ENCODE peak calls at places on chromosome 4, in eight cellular contexts. P, W, E, H, D, C, K and N are unnamed samples.

GRCh38 chr4:48862661-48863060 is 31.8 kb downstream of the OCIAD1 start:
- ATAC-seq in P (no peak), W (no peak), E (no peak), H (no peak), D (no peak), C (no peak), K (no peak), N (no peak)

GRCh38 chr4:56289934-56290333 is 97.4 kb downstream of the AASDH start:
- ATAC-seq in P (no peak), W (peak), E (no peak), H (no peak), D (no peak), C (no peak), K (no peak), N (no peak)

GRCh38 chr4:23856630-23857029 is 33.2 kb downstream of the PPARGC1A start:
- ATAC-seq in P (no peak), W (no peak), E (no peak), H (no peak), D (peak), C (peak), K (peak), N (no peak)

GRCh38 chr4:16024009-16024408 is 59.8 kb downstream of the PROM1 start:
- ATAC-seq in P (no peak), W (no peak), E (no peak), H (no peak), D (no peak), C (no peak), K (no peak), N (no peak)

GRCh38 chr4:78939667-78940008 is 400 bp upstream of the PAQR3 start:
- ATAC-seq in P (no peak), W (peak), E (no peak), H (no peak), D (no peak), C (no peak), K (peak), N (peak)

GRCh38 chr4:146274774-146275173 is 60.4 kb downstream of the REELD1 start:
- ATAC-seq in P (no peak), W (no peak), E (no peak), H (no peak), D (no peak), C (no peak), K (no peak), N (no peak)

GRCh38 chr4:174380699-174381098 is 97.0 kb downstream of the CEP44 start:
- ATAC-seq in P (no peak), W (no peak), E (no peak), H (no peak), D (no peak), C (no peak), K (no peak), N (no peak)

GRCh38 chr4:15117270-15117946 is 115.1 kb downstream of the CPEB2 start:
- ATAC-seq in P (no peak), W (no peak), E (no peak), H (no peak), D (no peak), C (no peak), K (no peak), N (no peak)

GRCh38 chr4:138140879-138141278 is 101.3 kb downstream of the SLC7A11 start:
- ATAC-seq in P (no peak), W (no peak), E (no peak), H (no peak), D (no peak), C (no peak), K (no peak), N (no peak)

GRCh38 chr4:183936047-183936446 is 30.9 kb downstream of the STOX2 start:
- ATAC-seq in P (no peak), W (no peak), E (no peak), H (no peak), D (no peak), C (no peak), K (no peak), N (no peak)

GRCh38 chr4:169058312-169058711 is 48.3 kb upstream of the CBR4 start:
- ATAC-seq in P (no peak), W (no peak), E (no peak), H (no peak), D (no peak), C (no peak), K (no peak), N (no peak)

GRCh38 chr4:57055873-57056272 is 54.3 kb downstream of the IGFBP7 start:
- ATAC-seq in P (no peak), W (no peak), E (no peak), H (no peak), D (peak), C (peak), K (no peak), N (no peak)

GRCh38 chr4:14023036-14023435 is 395.5 kb upstream of the BOD1L1 start:
- ATAC-seq in P (no peak), W (no peak), E (no peak), H (no peak), D (no peak), C (no peak), K (no peak), N (no peak)

GRCh38 chr4:80803337-80803736 is 227.2 kb upstream of the BMP3 start:
- ATAC-seq in P (no peak), W (no peak), E (no peak), H (no peak), D (no peak), C (no peak), K (no peak), N (no peak)

GRCh38 chr4:81493895-81494490 is 22.3 kb upstream of the RASGEF1B start:
- ATAC-seq in P (no peak), W (no peak), E (peak), H (no peak), D (peak), C (no peak), K (no peak), N (no peak)

GRCh38 chr4:171629182-171629581 is 184.0 kb upstream of the GALNTL6 start:
- ATAC-seq in P (no peak), W (no peak), E (no peak), H (no peak), D (no peak), C (no peak), K (no peak), N (no peak)

GRCh38 chr4:101126044-101126443 is 221.3 kb downstream of the PPP3CA start:
- ATAC-seq in P (no peak), W (peak), E (no peak), H (no peak), D (no peak), C (no peak), K (no peak), N (no peak)

GRCh38 chr4:8525383-8526120 is 54.6 kb upstream of the GPR78 start:
- ATAC-seq in P (peak), W (peak), E (no peak), H (no peak), D (no peak), C (peak), K (peak), N (no peak)

GRCh38 chr4:3780347-3781171 is 14.4 kb downstream of the ADRA2C start:
- ATAC-seq in P (peak), W (no peak), E (peak), H (peak), D (no peak), C (no peak), K (peak), N (no peak)

GRCh38 chr4:100591156-100591876 is 73.5 kb upstream of the EMCN start:
- ATAC-seq in P (no peak), W (no peak), E (peak), H (no peak), D (no peak), C (peak), K (no peak), N (no peak)

GRCh38 chr4:28792917-28793597 is 1927.1 kb upstream of the PCDH7 start:
- ATAC-seq in P (no peak), W (no peak), E (no peak), H (no peak), D (no peak), C (no peak), K (no peak), N (no peak)

GRCh38 chr4:68817386-68817785 is 1.6 kb downstream of the UGT2B10 start:
- ATAC-seq in P (no peak), W (no peak), E (no peak), H (no peak), D (no peak), C (no peak), K (no peak), N (no peak)

GRCh38 chr4:95255396-95256107 is 293.2 kb downstream of the UNC5C start:
- ATAC-seq in P (no peak), W (peak), E (no peak), H (no peak), D (no peak), C (no peak), K (no peak), N (no peak)

GRCh38 chr4:80135702-80136058 is 61.6 kb upstream of the PRDM8 start:
- ATAC-seq in P (no peak), W (no peak), E (no peak), H (no peak), D (no peak), C (no peak), K (no peak), N (no peak)

GRCh38 chr4:127868196-127868595 is 12.5 kb upstream of the PLK4 start:
- ATAC-seq in P (no peak), W (no peak), E (no peak), H (no peak), D (no peak), C (no peak), K (no peak), N (no peak)
- H3K4me3 ChIP-seq in P (no peak), W (no peak), E (no peak), H (no peak), D (no peak), C (no peak), K (no peak), N (no peak)

DNA sequence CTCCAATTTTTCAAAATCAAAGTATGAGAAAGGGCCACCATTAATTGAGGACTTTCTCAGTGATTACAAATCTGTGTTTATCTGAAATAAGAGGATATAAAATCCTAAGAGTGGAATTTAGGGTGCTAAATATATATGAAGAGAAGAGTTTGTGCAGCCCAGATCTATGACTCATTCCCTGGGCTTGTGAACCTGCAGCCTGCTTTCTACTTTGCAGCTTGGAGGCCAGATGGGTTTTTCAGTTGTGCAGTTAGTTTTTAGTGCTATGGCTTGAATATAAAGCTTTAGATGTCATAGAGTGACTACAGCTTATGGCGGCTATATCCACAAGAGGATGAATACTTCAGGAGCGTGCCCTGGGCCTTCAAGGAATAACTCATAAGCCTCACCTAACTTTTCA is 1391.1 kb downstream of the FSTL5 start:
- ATAC-seq in P (no peak), W (no peak), E (no peak), H (no peak), D (no peak), C (no peak), K (no peak), N (no peak)
- TF ChIP-seq POLR2A in P (no peak), W (no peak), E (no peak), H (no peak), D (no peak), C (no peak), K (no peak), N (no peak)

GRCh38 chr4:1872918-1873269 is 1.7 kb downstream of the NSD2 start:
- ATAC-seq in P (no peak), W (no peak), E (no peak), H (no peak), D (no peak), C (no peak), K (no peak), N (no peak)
- H3K4me3 ChIP-seq in P (peak), W (peak), E (no peak), H (peak), D (no peak), C (peak), K (peak), N (no peak)

DNA sequence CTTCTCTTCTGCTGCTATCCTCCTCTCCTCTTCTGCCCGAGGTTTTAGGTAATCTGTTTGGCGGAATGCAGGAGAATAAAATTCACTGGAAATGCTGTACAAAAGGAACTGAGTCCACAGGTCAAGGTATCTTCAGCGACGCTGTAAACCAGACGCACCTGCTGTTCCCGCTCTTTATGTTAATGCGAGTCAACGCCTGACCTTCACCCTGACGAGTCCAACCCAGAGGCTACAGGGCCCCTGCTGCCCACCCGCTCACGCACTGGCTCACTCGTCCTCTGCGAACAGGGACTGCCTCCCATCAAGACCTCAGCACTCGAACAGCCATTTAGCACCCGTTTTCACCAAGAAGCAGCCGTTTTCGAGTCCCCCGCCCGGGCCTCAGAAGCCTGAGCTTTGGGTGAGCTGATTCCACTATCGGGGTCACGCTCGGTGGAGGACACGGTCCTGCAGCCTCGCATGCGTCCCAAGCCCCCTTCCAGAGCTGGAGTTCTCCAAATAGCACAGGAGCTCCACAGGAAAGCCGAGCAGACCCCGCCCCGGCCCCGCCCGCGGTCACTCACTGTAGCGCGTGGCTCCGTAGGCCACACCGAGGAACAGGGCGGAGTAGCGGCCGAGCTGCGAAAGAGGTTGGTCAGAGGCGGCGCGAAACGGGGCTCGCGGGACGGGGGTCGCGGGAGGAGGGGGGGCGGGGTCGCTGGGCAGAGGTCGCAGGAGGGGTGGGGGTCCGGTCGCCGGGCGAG is 556 bp downstream of the ATP5ME start:
- ATAC-seq in P (peak), W (peak), E (no peak), H (peak), D (peak), C (no peak), K (peak), N (peak)
- TF ChIP-seq POLR2A in P (no peak), W (no peak), E (no peak), H (no peak), D (no peak), C (no peak), K (peak), N (no peak)

DNA sequence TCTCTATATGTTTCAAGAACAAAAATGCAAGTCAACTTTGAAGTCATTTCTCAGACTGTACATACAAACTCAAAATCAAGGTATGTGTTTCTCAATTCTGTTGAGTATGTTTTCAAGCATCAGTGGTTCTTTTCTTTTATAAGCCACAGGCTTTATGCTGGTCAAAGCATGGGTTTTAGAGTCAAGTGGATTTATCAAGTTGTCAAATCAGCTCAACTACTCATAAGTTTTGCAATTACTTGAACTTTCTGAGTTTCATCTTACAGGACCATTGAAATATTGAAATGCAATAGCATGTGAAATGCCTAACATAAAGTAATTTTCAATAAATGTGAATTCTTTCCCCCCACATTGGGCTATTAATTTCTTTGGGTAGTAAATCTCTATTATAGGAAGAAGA is 239.9 kb upstream of the DKK2 start:
- ATAC-seq in P (no peak), W (no peak), E (no peak), H (no peak), D (no peak), C (no peak), K (no peak), N (no peak)
- H3K4me3 ChIP-seq in P (no peak), W (no peak), E (no peak), H (no peak), D (no peak), C (no peak), K (no peak), N (no peak)

DNA sequence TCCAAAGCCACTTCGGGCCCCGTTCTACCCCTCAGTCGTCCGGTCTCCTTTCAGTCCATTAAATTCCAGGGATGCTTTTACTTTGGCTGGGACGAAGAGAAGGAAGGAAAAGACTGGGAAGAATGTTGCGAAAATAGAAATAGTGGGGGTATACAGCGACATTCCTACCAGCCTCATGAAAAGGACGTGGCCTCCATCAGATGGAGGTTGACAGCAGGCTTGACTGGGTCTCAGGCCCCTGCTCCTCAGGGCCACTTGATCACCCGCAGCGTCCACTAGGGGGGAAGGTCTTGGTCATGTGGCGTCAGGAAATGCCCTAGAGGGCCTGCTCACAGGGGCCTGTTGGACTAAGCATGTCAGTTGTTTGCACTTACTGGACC is 671 bp upstream of the ANKRD50 start:
- ATAC-seq in P (peak), W (peak), E (peak), H (peak), D (peak), C (peak), K (peak), N (peak)
- TF ChIP-seq POLR2A in P (no peak), W (no peak), E (no peak), H (peak), D (peak), C (no peak), K (no peak), N (no peak)